ENCODE peak calls at places on chromosomes 13 and 19, in nine cellular contexts. One of them, this sample, is unnamed.

GRCh38 chr13:25375727-25376358 is 4.1 kb downstream of the ATP8A2 start:
- DNase-seq in MCF 10A: peak; percentile 71
- DNase-seq in astrocyte of the spinal cord: peak; percentile 48
- DNase-seq in PC-3: peak; percentile 63
- DNase-seq in Calu3: peak; percentile 36
- DNase-seq in fibroblast of pulmonary artery: peak; percentile 63
- DNase-seq in pancreas: peak; percentile 17
- DNase-seq in GM23338: peak; percentile 80
- DNase-seq in fibroblast of mammary gland: peak; percentile 46
- DNase-seq in this sample: peak; percentile 76

GRCh38 chr13:33244907-33245287 is 40.7 kb downstream of the STARD13 start:
- DNase-seq in PC-3: no peak
- DNase-seq in MCF 10A: no peak
- DNase-seq in astrocyte of the spinal cord: no peak
- DNase-seq in fibroblast of mammary gland: no peak
- DNase-seq in GM23338: no peak
- DNase-seq in fibroblast of pulmonary artery: no peak
- DNase-seq in Calu3: no peak
- DNase-seq in pancreas: no peak
- DNase-seq in this sample: no peak

GRCh38 chr13:41652735-41653361 is 195.5 kb downstream of the RGCC start:
- DNase-seq in pancreas: no peak
- DNase-seq in Calu3: peak; percentile 34
- DNase-seq in GM23338: peak; percentile 52
- DNase-seq in fibroblast of mammary gland: peak; percentile 80
- DNase-seq in PC-3: peak; percentile 60
- DNase-seq in MCF 10A: peak; percentile 54
- DNase-seq in fibroblast of pulmonary artery: peak; percentile 87
- DNase-seq in astrocyte of the spinal cord: peak; percentile 78
- DNase-seq in this sample: peak; percentile 30

GRCh38 chr13:102394158-102395053 is 7.4 kb downstream of the FGF14 start:
- DNase-seq in GM23338: peak; percentile 98
- DNase-seq in fibroblast of pulmonary artery: peak; percentile 82
- DNase-seq in MCF 10A: no peak
- DNase-seq in PC-3: no peak
- DNase-seq in fibroblast of mammary gland: peak; percentile 88
- DNase-seq in pancreas: peak; percentile 97
- DNase-seq in Calu3: peak; percentile 67
- DNase-seq in astrocyte of the spinal cord: peak; percentile 87
- DNase-seq in this sample: peak; percentile 97

GRCh38 chr13:82772802-82773201 is 1109.5 kb downstream of the SLITRK1 start:
- DNase-seq in astrocyte of the spinal cord: peak; percentile 22
- DNase-seq in fibroblast of mammary gland: peak; percentile 77
- DNase-seq in pancreas: no peak
- DNase-seq in GM23338: no peak
- DNase-seq in MCF 10A: peak; percentile 3
- DNase-seq in fibroblast of pulmonary artery: peak; percentile 27
- DNase-seq in Calu3: no peak
- DNase-seq in PC-3: peak; percentile 48
- DNase-seq in this sample: no peak

GRCh38 chr13:46388846-46389245 is 1.8 kb upstream of the RUBCNL start:
- DNase-seq in fibroblast of pulmonary artery: no peak
- DNase-seq in Calu3: no peak
- DNase-seq in MCF 10A: peak; percentile 63
- DNase-seq in astrocyte of the spinal cord: no peak
- DNase-seq in pancreas: no peak
- DNase-seq in PC-3: no peak
- DNase-seq in fibroblast of mammary gland: no peak
- DNase-seq in GM23338: peak; percentile 74
- DNase-seq in this sample: no peak

GRCh38 chr13:76668716-76669115 is 217.5 kb downstream of the KCTD12 start:
- DNase-seq in GM23338: no peak
- DNase-seq in PC-3: no peak
- DNase-seq in fibroblast of mammary gland: no peak
- DNase-seq in fibroblast of pulmonary artery: no peak
- DNase-seq in astrocyte of the spinal cord: no peak
- DNase-seq in MCF 10A: no peak
- DNase-seq in Calu3: no peak
- DNase-seq in pancreas: no peak
- DNase-seq in this sample: no peak

GRCh38 chr19:31330761-31331160 is 18.5 kb downstream of the TSHZ3 start:
- DNase-seq in pancreas: no peak
- DNase-seq in fibroblast of mammary gland: no peak
- DNase-seq in MCF 10A: no peak
- DNase-seq in astrocyte of the spinal cord: no peak
- DNase-seq in fibroblast of pulmonary artery: no peak
- DNase-seq in Calu3: no peak
- DNase-seq in GM23338: no peak
- DNase-seq in PC-3: no peak
- DNase-seq in this sample: no peak

GRCh38 chr19:49071860-49072547 is 495 bp downstream of the KCNA7 start:
- DNase-seq in MCF 10A: no peak
- DNase-seq in fibroblast of pulmonary artery: no peak
- DNase-seq in GM23338: peak; percentile 91
- DNase-seq in astrocyte of the spinal cord: no peak
- DNase-seq in Calu3: no peak
- DNase-seq in PC-3: no peak
- DNase-seq in fibroblast of mammary gland: no peak
- DNase-seq in pancreas: no peak
- DNase-seq in this sample: peak; percentile 40

GRCh38 chr13:90154311-90154960 is 1193.1 kb upstream of the MIR17HG start:
- DNase-seq in PC-3: peak; percentile 43
- DNase-seq in fibroblast of mammary gland: peak; percentile 12
- DNase-seq in GM23338: no peak
- DNase-seq in astrocyte of the spinal cord: no peak
- DNase-seq in pancreas: no peak
- DNase-seq in MCF 10A: peak; percentile 47
- DNase-seq in Calu3: no peak
- DNase-seq in fibroblast of pulmonary artery: no peak
- DNase-seq in this sample: no peak

GRCh38 chr19:23409392-23410048 is 14.2 kb upstream of the ZNF91 start:
- DNase-seq in PC-3: no peak
- DNase-seq in fibroblast of pulmonary artery: no peak
- DNase-seq in GM23338: no peak
- DNase-seq in fibroblast of mammary gland: no peak
- DNase-seq in astrocyte of the spinal cord: no peak
- DNase-seq in Calu3: no peak
- DNase-seq in pancreas: no peak
- DNase-seq in MCF 10A: no peak
- DNase-seq in this sample: no peak

GRCh38 chr13:23681253-23681652 is 111.0 kb downstream of the TNFRSF19 start:
- DNase-seq in pancreas: no peak
- DNase-seq in PC-3: no peak
- DNase-seq in GM23338: no peak
- DNase-seq in fibroblast of pulmonary artery: peak; percentile 84
- DNase-seq in Calu3: no peak
- DNase-seq in astrocyte of the spinal cord: no peak
- DNase-seq in MCF 10A: no peak
- DNase-seq in fibroblast of mammary gland: peak; percentile 71
- DNase-seq in this sample: no peak

GRCh38 chr19:9009935-9010651 is at the start of gene MUC16:
- DNase-seq in fibroblast of mammary gland: no peak
- DNase-seq in PC-3: peak; percentile 60
- DNase-seq in MCF 10A: peak; percentile 37
- DNase-seq in astrocyte of the spinal cord: no peak
- DNase-seq in Calu3: peak; percentile 11
- DNase-seq in pancreas: no peak
- DNase-seq in GM23338: peak; percentile 31
- DNase-seq in fibroblast of pulmonary artery: no peak
- DNase-seq in this sample: no peak

GRCh38 chr19:48591021-48591420 is 15.5 kb upstream of the SPACA4 start:
- DNase-seq in fibroblast of pulmonary artery: peak; percentile 30
- DNase-seq in GM23338: peak; percentile 73
- DNase-seq in PC-3: peak; percentile 20
- DNase-seq in astrocyte of the spinal cord: no peak
- DNase-seq in Calu3: no peak
- DNase-seq in fibroblast of mammary gland: peak; percentile 28
- DNase-seq in pancreas: no peak
- DNase-seq in MCF 10A: peak; percentile 37
- DNase-seq in this sample: no peak

GRCh38 chr13:51760592-51760991 is 43.4 kb downstream of the DHRS12 start:
- DNase-seq in GM23338: no peak
- DNase-seq in MCF 10A: no peak
- DNase-seq in pancreas: no peak
- DNase-seq in astrocyte of the spinal cord: no peak
- DNase-seq in PC-3: no peak
- DNase-seq in fibroblast of mammary gland: peak; percentile 89
- DNase-seq in Calu3: no peak
- DNase-seq in fibroblast of pulmonary artery: no peak
- DNase-seq in this sample: no peak

GRCh38 chr19:31127132-31127967 is 221.9 kb downstream of the TSHZ3 start:
- DNase-seq in Calu3: no peak
- DNase-seq in fibroblast of mammary gland: peak; percentile 89
- DNase-seq in fibroblast of pulmonary artery: peak; percentile 65
- DNase-seq in astrocyte of the spinal cord: peak; percentile 98
- DNase-seq in MCF 10A: peak; percentile 42
- DNase-seq in PC-3: peak; percentile 6
- DNase-seq in GM23338: no peak
- DNase-seq in pancreas: no peak
- DNase-seq in this sample: no peak

GRCh38 chr13:41827507-41828213 is 133.2 kb downstream of the VWA8 start:
- DNase-seq in MCF 10A: peak; percentile 87
- DNase-seq in PC-3: peak; percentile 88
- DNase-seq in astrocyte of the spinal cord: peak; percentile 96
- DNase-seq in GM23338: no peak
- DNase-seq in fibroblast of mammary gland: peak; percentile 95
- DNase-seq in pancreas: no peak
- DNase-seq in Calu3: peak; percentile 6
- DNase-seq in fibroblast of pulmonary artery: peak; percentile 93
- DNase-seq in this sample: no peak

GRCh38 chr19:29119582-29119981 is 93.4 kb downstream of the UQCRFS1 start:
- DNase-seq in GM23338: peak; percentile 47
- DNase-seq in MCF 10A: no peak
- DNase-seq in fibroblast of mammary gland: peak; percentile 10
- DNase-seq in pancreas: no peak
- DNase-seq in PC-3: no peak
- DNase-seq in fibroblast of pulmonary artery: no peak
- DNase-seq in astrocyte of the spinal cord: no peak
- DNase-seq in Calu3: peak; percentile 43
- DNase-seq in this sample: no peak

GRCh38 chr19:57829316-57829715 is 783 bp upstream of the ZNF587B start:
- DNase-seq in astrocyte of the spinal cord: no peak
- DNase-seq in Calu3: no peak
- DNase-seq in pancreas: no peak
- DNase-seq in fibroblast of mammary gland: no peak
- DNase-seq in PC-3: no peak
- DNase-seq in fibroblast of pulmonary artery: peak; percentile 81
- DNase-seq in GM23338: no peak
- DNase-seq in MCF 10A: no peak
- DNase-seq in this sample: no peak

GRCh38 chr13:34358811-34359513 is 541.0 kb downstream of the RFC3 start:
- DNase-seq in PC-3: peak; percentile 83
- DNase-seq in fibroblast of mammary gland: peak; percentile 63
- DNase-seq in fibroblast of pulmonary artery: peak; percentile 65
- DNase-seq in Calu3: no peak
- DNase-seq in GM23338: no peak
- DNase-seq in astrocyte of the spinal cord: peak; percentile 82
- DNase-seq in MCF 10A: peak; percentile 48
- DNase-seq in pancreas: no peak
- DNase-seq in this sample: no peak

GRCh38 chr13:50421457-50422130 is 406.4 kb downstream of the KCNRG start:
- DNase-seq in pancreas: no peak
- DNase-seq in PC-3: peak; percentile 69
- DNase-seq in GM23338: no peak
- DNase-seq in fibroblast of mammary gland: peak; percentile 80
- DNase-seq in Calu3: no peak
- DNase-seq in MCF 10A: peak; percentile 59
- DNase-seq in fibroblast of pulmonary artery: no peak
- DNase-seq in astrocyte of the spinal cord: peak; percentile 33
- DNase-seq in this sample: no peak

GRCh38 chr19:18946335-18946734 is 5.3 kb upstream of the HOMER3 start:
- DNase-seq in MCF 10A: no peak
- DNase-seq in PC-3: peak; percentile 0
- DNase-seq in pancreas: no peak
- DNase-seq in fibroblast of pulmonary artery: no peak
- DNase-seq in GM23338: no peak
- DNase-seq in fibroblast of mammary gland: no peak
- DNase-seq in Calu3: no peak
- DNase-seq in astrocyte of the spinal cord: no peak
- DNase-seq in this sample: no peak
- TF ChIP-seq CTCF in MCF 10A: no peak
- TF ChIP-seq CTCF in PC-3: no peak
- TF ChIP-seq CTCF in pancreas: no peak
- TF ChIP-seq CTCF in fibroblast of pulmonary artery: no peak
- TF ChIP-seq CTCF in GM23338: no peak
- TF ChIP-seq CTCF in fibroblast of mammary gland: no peak
- TF ChIP-seq CTCF in Calu3: no peak
- TF ChIP-seq CTCF in astrocyte of the spinal cord: no peak
- TF ChIP-seq CTCF in this sample: no peak

GRCh38 chr13:110209950-110210603 is 96.9 kb downstream of the COL4A1 start:
- DNase-seq in pancreas: no peak
- DNase-seq in MCF 10A: peak; percentile 84
- DNase-seq in astrocyte of the spinal cord: no peak
- DNase-seq in fibroblast of pulmonary artery: no peak
- DNase-seq in GM23338: no peak
- DNase-seq in fibroblast of mammary gland: no peak
- DNase-seq in Calu3: no peak
- DNase-seq in PC-3: peak; percentile 10
- DNase-seq in this sample: no peak
- TF ChIP-seq CTCF in pancreas: no peak
- TF ChIP-seq CTCF in MCF 10A: no peak
- TF ChIP-seq CTCF in astrocyte of the spinal cord: no peak
- TF ChIP-seq CTCF in fibroblast of pulmonary artery: no peak
- TF ChIP-seq CTCF in GM23338: no peak
- TF ChIP-seq CTCF in fibroblast of mammary gland: no peak
- TF ChIP-seq CTCF in Calu3: no peak
- TF ChIP-seq CTCF in PC-3: no peak
- TF ChIP-seq CTCF in this sample: no peak

DNA sequence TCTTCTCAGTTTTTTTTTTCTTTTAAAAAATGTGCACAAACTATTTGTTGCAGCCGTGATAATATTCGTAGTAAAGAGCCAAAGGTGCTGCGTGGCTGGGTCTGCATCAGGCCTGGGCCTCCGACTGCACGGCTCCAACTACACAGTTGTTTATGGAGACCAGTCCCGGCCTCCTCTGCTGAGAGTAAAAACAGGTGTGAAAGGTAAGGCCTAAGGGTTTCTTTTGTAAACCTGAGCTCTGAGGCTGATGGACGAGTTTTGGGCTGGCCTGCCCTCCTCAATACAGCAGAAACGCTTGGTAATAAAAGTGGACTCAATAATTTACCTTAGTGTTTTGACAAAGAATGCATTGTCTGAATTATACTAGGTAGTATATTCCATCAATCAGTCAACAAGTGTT is 3.9 kb downstream of the MBNL2 start:
- DNase-seq in Calu3: no peak
- DNase-seq in GM23338: no peak
- DNase-seq in MCF 10A: no peak
- DNase-seq in pancreas: no peak
- DNase-seq in astrocyte of the spinal cord: no peak
- DNase-seq in fibroblast of mammary gland: no peak
- DNase-seq in PC-3: no peak
- DNase-seq in fibroblast of pulmonary artery: no peak
- DNase-seq in this sample: no peak
- TF ChIP-seq CTCF in Calu3: no peak
- TF ChIP-seq CTCF in GM23338: no peak
- TF ChIP-seq CTCF in MCF 10A: no peak
- TF ChIP-seq CTCF in pancreas: no peak
- TF ChIP-seq CTCF in astrocyte of the spinal cord: no peak
- TF ChIP-seq CTCF in fibroblast of mammary gland: no peak
- TF ChIP-seq CTCF in PC-3: no peak
- TF ChIP-seq CTCF in fibroblast of pulmonary artery: no peak
- TF ChIP-seq CTCF in this sample: no peak

GRCh38 chr19:44777715-44778347 is at the start of gene CBLC:
- DNase-seq in fibroblast of mammary gland: no peak
- DNase-seq in PC-3: peak; percentile 88
- DNase-seq in GM23338: peak; percentile 99
- DNase-seq in Calu3: peak; percentile 99
- DNase-seq in MCF 10A: peak; percentile 95
- DNase-seq in pancreas: peak; percentile 93
- DNase-seq in astrocyte of the spinal cord: no peak
- DNase-seq in fibroblast of pulmonary artery: no peak
- DNase-seq in this sample: no peak
- TF ChIP-seq CTCF in fibroblast of mammary gland: no peak
- TF ChIP-seq CTCF in PC-3: peak; percentile 42
- TF ChIP-seq CTCF in GM23338: peak; percentile 27
- TF ChIP-seq CTCF in Calu3: no peak
- TF ChIP-seq CTCF in MCF 10A: no peak
- TF ChIP-seq CTCF in pancreas: no peak
- TF ChIP-seq CTCF in astrocyte of the spinal cord: peak; percentile 11
- TF ChIP-seq CTCF in fibroblast of pulmonary artery: no peak
- TF ChIP-seq CTCF in this sample: no peak

This sample was measured in GM20000.